ENCODE peak calls at places on chromosome 3, in five cellular contexts. R, C, T, W and D are unnamed samples.

GRCh38 chr3:112822116-112823055 is 24.3 kb downstream of the CD200R1L start:
- DNase-seq in W (no peak), C (no peak), R (no peak), T (no peak), D (no peak)

GRCh38 chr3:64187065-64187959 is 38.0 kb downstream of the PRICKLE2 start:
- DNase-seq in R (no peak), C (no peak), T (peak; percentile 64), W (no peak), D (no peak)

GRCh38 chr3:134330895-134331810 is 43.1 kb downstream of the AMOTL2 start:
- DNase-seq in W (no peak), T (no peak), R (no peak), C (no peak), D (peak; percentile 50)

GRCh38 chr3:127217594-127218456 is 24.9 kb downstream of the PRR23E start:
- DNase-seq in C (no peak), T (no peak), R (no peak), W (no peak), D (no peak)

GRCh38 chr3:73762855-73763254 is 138.1 kb upstream of the PDZRN3 start:
- DNase-seq in R (no peak), C (peak; percentile 61), W (no peak), T (no peak), D (peak; percentile 52)

GRCh38 chr3:25273582-25274171 is 154.4 kb upstream of the RARB start:
- DNase-seq in W (no peak), R (no peak), C (no peak), T (no peak), D (no peak)

GRCh38 chr3:117916839-117917238 is 1117.8 kb downstream of the IGSF11 start:
- DNase-seq in T (no peak), R (no peak), C (no peak), W (no peak), D (no peak)

GRCh38 chr3:24316887-24317383 is 177.7 kb downstream of the THRB start:
- DNase-seq in T (peak; percentile 82), W (no peak), R (no peak), C (no peak), D (no peak)

GRCh38 chr3:109089265-109089664 is 28.7 kb downstream of the MORC1 start:
- DNase-seq in W (no peak), R (no peak), T (no peak), C (no peak), D (no peak)

GRCh38 chr3:149448331-149448831 is 26.1 kb upstream of the TM4SF4 start:
- DNase-seq in T (no peak), R (no peak), W (no peak), C (no peak), D (no peak)

GRCh38 chr3:48270306-48270705 is 29.4 kb downstream of the ZNF589 start:
- DNase-seq in T (no peak), R (no peak), W (no peak), C (no peak), D (no peak)

GRCh38 chr3:177448987-177449975 is 252.0 kb upstream of the TBL1XR1 start:
- DNase-seq in W (peak; percentile 36), R (no peak), C (no peak), T (peak; percentile 58), D (no peak)

GRCh38 chr3:48367201-48367600 is 4.8 kb upstream of the FBXW12 start:
- DNase-seq in T (no peak), W (no peak), C (no peak), R (no peak), D (no peak)

GRCh38 chr3:16461463-16462245 is 51.8 kb downstream of the RFTN1 start:
- DNase-seq in W (no peak), T (no peak), C (no peak), R (no peak), D (no peak)

GRCh38 chr3:121243208-121243607 is 302.6 kb downstream of the POLQ start:
- DNase-seq in C (no peak), W (no peak), R (no peak), T (no peak), D (no peak)

GRCh38 chr3:112775011-112775742 is 71.5 kb downstream of the CD200R1L start:
- DNase-seq in W (no peak), C (no peak), R (no peak), T (no peak), D (no peak)

GRCh38 chr3:141095546-141095937 is 44.4 kb downstream of the SPSB4 start:
- DNase-seq in C (no peak), R (no peak), T (no peak), W (no peak), D (no peak)

GRCh38 chr3:171561601-171562323 is 101.6 kb upstream of the TNIK start:
- DNase-seq in T (no peak), W (peak; percentile 36), R (no peak), C (no peak), D (no peak)

GRCh38 chr3:177597325-177598109 is 400.2 kb upstream of the TBL1XR1 start:
- DNase-seq in T (no peak), C (no peak), W (no peak), R (no peak), D (no peak)

GRCh38 chr3:9649791-9650521 is 651 bp downstream of the MTMR14 start:
- DNase-seq in C (no peak), R (no peak), W (peak; percentile 47), T (no peak), D (no peak)

GRCh38 chr3:51295625-51296024 is 89.5 kb upstream of the MANF start:
- DNase-seq in T (no peak), W (peak; percentile 5), C (no peak), R (no peak), D (no peak)

GRCh38 chr3:121627211-121627610 is 33.5 kb downstream of the HCLS1 start:
- DNase-seq in C (no peak), W (no peak), T (no peak), R (no peak), D (no peak)

GRCh38 chr3:194373912-194374311 is 4.4 kb upstream of the LRRC15 start:
- DNase-seq in C (no peak), T (no peak), W (no peak), R (no peak), D (no peak)

GRCh38 chr3:194370753-194371152 is 1.2 kb upstream of the LRRC15 start:
- DNase-seq in C (no peak), R (no peak), T (no peak), W (no peak), D (no peak)

GRCh38 chr3:194374930-194375329 is 5.4 kb upstream of the LRRC15 start:
- DNase-seq in R (no peak), C (no peak), W (no peak), T (no peak), D (no peak)

GRCh38 chr3:194375473-194375872 is 5.9 kb upstream of the LRRC15 start:
- DNase-seq in T (no peak), W (no peak), R (no peak), C (no peak), D (no peak)

DNA sequence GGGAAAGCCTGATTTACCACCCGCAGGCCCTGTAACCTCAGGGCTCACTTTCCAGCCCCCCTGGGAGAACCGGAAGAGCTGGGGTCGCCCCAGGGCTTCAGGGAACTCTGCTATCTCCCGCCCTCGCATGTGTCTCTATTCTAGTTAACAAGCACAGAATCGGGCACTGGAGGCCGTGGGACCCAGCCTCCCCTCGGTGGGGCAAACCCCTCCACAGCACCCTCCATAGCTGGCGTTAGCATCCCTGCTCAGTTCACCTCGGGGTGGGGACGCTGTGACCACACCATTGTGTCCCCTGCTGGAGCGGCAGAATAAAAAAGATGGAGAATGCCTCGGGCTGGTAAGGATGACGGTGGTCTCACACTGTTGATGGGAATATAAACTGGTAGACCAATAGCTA is 3.5 kb upstream of the LRRC15 start:
- DNase-seq in R (no peak), W (no peak), T (no peak), C (no peak), D (no peak)
- H3K4me3 ChIP-seq in R (no peak overlapping the region), W (no peak overlapping the region), T (no peak overlapping the region), C (no peak overlapping the region), D (no peak overlapping the region)

GRCh38 chr3:52986049-52986448 is 59.8 kb downstream of the SFMBT1 start:
- DNase-seq in R (no peak), W (no peak), T (no peak), C (no peak), D (no peak)

GRCh38 chr3:52990637-52991036 is 55.2 kb downstream of the SFMBT1 start:
- DNase-seq in W (no peak), C (no peak), T (no peak), R (no peak), D (no peak)

GRCh38 chr3:52983828-52984227 is 62.0 kb downstream of the SFMBT1 start:
- DNase-seq in W (no peak), C (no peak), R (no peak), T (no peak), D (no peak)

GRCh38 chr3:52983336-52983807 is 62.5 kb downstream of the SFMBT1 start:
- DNase-seq in R (no peak), W (peak; percentile 88), C (no peak), T (no peak), D (no peak)

DNA sequence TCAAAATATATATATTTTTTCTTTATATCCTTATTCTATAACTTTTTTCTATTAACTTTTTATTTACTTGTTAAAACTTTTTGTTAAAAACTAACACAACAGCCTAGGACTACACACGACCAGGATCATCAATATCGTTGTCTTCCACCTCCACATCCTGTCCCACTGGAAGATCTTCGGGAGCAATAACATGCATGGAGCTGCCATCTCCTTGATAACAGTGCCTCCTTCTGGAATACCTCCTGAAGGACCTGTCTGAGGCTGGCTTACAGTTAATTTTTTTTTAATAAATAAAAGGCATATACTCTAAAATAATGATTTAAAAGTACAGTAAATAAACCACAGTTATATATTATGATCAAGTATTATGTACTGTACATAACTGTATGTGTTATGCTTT is 58.9 kb downstream of the SFMBT1 start:
- DNase-seq in R (no peak), C (no peak), T (no peak), W (no peak), D (no peak)
- TF ChIP-seq ZNF274 in R (no peak), C (no peak), T (no peak), W (no peak), D (no peak)

DNA sequence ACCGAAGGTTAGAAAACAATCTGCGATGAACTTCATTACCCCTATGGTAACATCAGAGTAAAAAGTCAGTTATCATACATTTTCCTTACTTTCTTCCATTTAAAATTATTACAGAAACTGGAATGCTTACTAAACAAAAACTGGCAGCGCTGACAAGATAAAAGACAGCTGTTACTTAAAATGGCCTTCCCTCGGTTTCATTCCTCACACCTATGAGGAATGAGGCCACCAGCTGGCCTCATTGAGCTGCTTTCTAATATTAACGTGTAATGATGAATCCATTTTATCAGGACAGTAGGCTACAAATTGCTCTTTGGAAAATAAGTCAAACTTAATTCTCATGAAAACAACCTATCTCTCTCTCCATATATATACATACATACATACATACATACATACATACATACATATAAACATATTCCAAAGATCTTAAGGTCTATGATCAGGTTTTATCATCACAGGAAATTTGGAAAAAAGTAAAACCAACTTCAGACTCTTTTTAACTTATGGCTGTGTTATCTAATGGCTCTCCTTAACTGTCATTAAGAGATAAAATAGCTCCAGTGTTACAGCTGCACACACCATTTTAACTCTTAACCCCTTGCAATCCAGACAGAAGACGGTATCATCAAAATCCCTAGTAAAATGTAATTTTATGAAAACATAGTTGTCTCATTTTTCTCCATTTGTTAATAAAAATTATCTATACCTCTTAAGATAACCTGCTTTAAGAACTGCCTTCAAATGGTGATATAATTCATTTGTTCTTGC is 5.2 kb downstream of the CCNL1 start:
- DNase-seq in W (no peak), C (no peak), R (no peak), T (no peak), D (no peak)
- H3K4me3 ChIP-seq in W (peak overlapping the region; percentile 72), C (peak overlapping the region; percentile 15), R (no peak overlapping the region), T (peak overlapping the region; percentile 6), D (no peak overlapping the region)

DNA sequence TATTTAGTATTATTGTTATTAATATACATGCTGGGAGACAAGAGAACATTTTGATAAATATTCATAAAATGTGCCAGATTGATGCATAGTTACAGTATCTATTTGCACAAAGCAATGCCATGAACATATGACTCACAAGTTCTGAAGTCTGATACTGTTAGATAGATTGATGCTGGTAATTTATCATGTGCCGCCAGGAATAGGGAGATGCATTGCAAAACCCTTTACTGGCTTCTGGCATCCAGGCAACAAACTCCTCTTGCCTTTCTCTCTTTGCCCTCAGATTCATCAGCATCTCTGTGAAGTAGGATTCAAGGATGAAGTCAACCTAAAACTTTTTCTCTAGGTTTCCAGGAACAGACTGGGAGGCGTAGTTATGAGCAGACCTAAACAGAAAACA is 41.0 kb upstream of the SLC25A26 start:
- DNase-seq in C (no peak), R (no peak), T (no peak), W (no peak), D (no peak)
- TF ChIP-seq ZNF274 in C (no peak), R (no peak), T (no peak), W (no peak), D (no peak)